ENCODE peak calls at places on chromosome 10, in six cellular contexts. G is breast epithelium, J is HCT116, K is PC-9, M is fibroblast of lung, S is WERI-Rb-1. T is an unnamed sample.
A peak's percentile ranks its signal among the peaks of the same experiment; 100 is the strongest.

GRCh38 chr10:110546077-110546476 is 21.4 kb upstream of the SMC3 start:
- DNase-seq in G (no peak), J (no peak), K (no peak), M (no peak), S (no peak), T (peak; percentile 31)

GRCh38 chr10:29535012-29535777 is 99.6 kb downstream of the SVIL start:
- DNase-seq in G (no peak), J (peak; percentile 16), K (peak; percentile 69), M (peak; percentile 79), S (peak; percentile 34), T (peak; percentile 92)

GRCh38 chr10:132170561-132171361 is 16.0 kb upstream of the DPYSL4 start:
- DNase-seq in G (no peak), J (no peak), K (no peak), M (no peak), S (no peak), T (no peak)

GRCh38 chr10:131478398-131478989 is 167.0 kb upstream of the TCERG1L start:
- DNase-seq in G (no peak), J (no peak), K (no peak), M (no peak), S (no peak), T (no peak)

GRCh38 chr10:30813872-30814471 is 184.4 kb upstream of the LYZL2 start:
- DNase-seq in G (no peak), J (no peak), K (no peak), M (peak; percentile 46), S (no peak), T (peak; percentile 92)

GRCh38 chr10:93437000-93437945 is 44.9 kb downstream of the MYOF start:
- DNase-seq in G (peak; percentile 88), J (peak; percentile 86), K (peak; percentile 74), M (peak; percentile 99), S (no peak), T (peak; percentile 99)

GRCh38 chr10:58137813-58138212 is 129.9 kb downstream of the IPMK start:
- DNase-seq in G (no peak), J (no peak), K (no peak), M (no peak), S (no peak), T (no peak)

GRCh38 chr10:17348111-17349008 is 106.0 kb downstream of the ST8SIA6 start:
- DNase-seq in G (peak; percentile 32), J (peak; percentile 83), K (peak; percentile 83), M (peak; percentile 87), S (peak; percentile 62), T (peak; percentile 88)

GRCh38 chr10:126646101-126646500 is 24.4 kb downstream of the C10orf90 start:
- DNase-seq in G (no peak), J (no peak), K (no peak), M (peak; percentile 12), S (no peak), T (peak; percentile 49)

GRCh38 chr10:65723525-65723924 is 1202.3 kb upstream of the LRRTM3 start:
- DNase-seq in G (no peak), J (no peak), K (no peak), M (no peak), S (no peak), T (no peak)

GRCh38 chr10:133281628-133282372 is 5.1 kb upstream of the ADAM8 start:
- DNase-seq in G (no peak), J (no peak), K (no peak), M (no peak), S (no peak), T (no peak)

GRCh38 chr10:33214174-33214573 is 120.3 kb downstream of the NRP1 start:
- DNase-seq in G (no peak), J (no peak), K (no peak), M (no peak), S (no peak), T (no peak)

GRCh38 chr10:80185522-80186299 is 19.6 kb downstream of the ANXA11 start:
- DNase-seq in G (no peak), J (no peak), K (no peak), M (no peak), S (no peak), T (no peak)

GRCh38 chr10:21318768-21319167 is 206.7 kb downstream of the SKIDA1 start:
- DNase-seq in G (no peak), J (no peak), K (no peak), M (peak; percentile 50), S (no peak), T (no peak)

GRCh38 chr10:79188154-79188763 is 119.5 kb downstream of the ZMIZ1 start:
- DNase-seq in G (no peak), J (no peak), K (peak; percentile 51), M (no peak), S (no peak), T (no peak)

GRCh38 chr10:124262249-124262865 is 156.4 kb downstream of the OAT start:
- DNase-seq in G (no peak), J (no peak), K (no peak), M (no peak), S (peak; percentile 21), T (no peak)

GRCh38 chr10:129744134-129744895 is 219.8 kb downstream of the EBF3 start:
- DNase-seq in G (no peak), J (no peak), K (no peak), M (no peak), S (no peak), T (no peak)

GRCh38 chr10:131017566-131018285 is 293.8 kb downstream of the TCERG1L start:
- DNase-seq in G (no peak), J (no peak), K (no peak), M (no peak), S (no peak), T (no peak)

GRCh38 chr10:80406249-80406648 is 2.1 kb upstream of the PRXL2A start:
- DNase-seq in G (no peak), J (no peak), K (no peak), M (no peak), S (no peak), T (no peak)

GRCh38 chr10:48802611-48803046 is 118.0 kb downstream of the WDFY4 start:
- DNase-seq in G (no peak), J (no peak), K (no peak), M (no peak), S (no peak), T (no peak)

GRCh38 chr10:5628366-5628765 is 38.0 kb downstream of the ASB13 start:
- DNase-seq in G (no peak), J (no peak), K (no peak), M (peak; percentile 66), S (no peak), T (no peak)

GRCh38 chr10:7526017-7526400 is 115.2 kb upstream of the SFMBT2 start:
- DNase-seq in G (no peak), J (no peak), K (no peak), M (no peak), S (no peak), T (no peak)

GRCh38 chr10:118725784-118726507 is 28.8 kb downstream of the CACUL1 start:
- DNase-seq in G (no peak), J (no peak), K (no peak), M (peak; percentile 87), S (no peak), T (no peak)

GRCh38 chr10:87915989-87916388 is 52.6 kb downstream of the PTEN start:
- DNase-seq in G (no peak), J (no peak), K (no peak), M (peak; percentile 67), S (no peak), T (peak; percentile 57)

GRCh38 chr10:89959433-89960110 is 258.2 kb downstream of the KIF20B start:
- DNase-seq in G (no peak), J (no peak), K (no peak), M (peak; percentile 16), S (no peak), T (no peak)

GRCh38 chr10:22723343-22723779 is 9.0 kb upstream of the PIP4K2A start:
- DNase-seq in G (no peak), J (no peak), K (no peak), M (no peak), S (no peak), T (no peak)

GRCh38 chr10:79493806-79494205 is 18.5 kb upstream of the EIF5AL1 start:
- DNase-seq in G (no peak), J (no peak), K (no peak), M (no peak), S (no peak), T (no peak)

GRCh38 chr10:73886625-73887024 is 12.3 kb upstream of the CAMK2G start:
- DNase-seq in G (no peak), J (no peak), K (peak; percentile 38), M (peak; percentile 17), S (no peak), T (no peak)

GRCh38 chr10:52226448-52226847 is 87.6 kb upstream of the DKK1 start:
- DNase-seq in G (no peak), J (no peak), K (no peak), M (peak; percentile 23), S (no peak), T (peak; percentile 52)

GRCh38 chr10:103598654-103599115 is 105.2 kb downstream of the NEURL1 start:
- DNase-seq in G (no peak), J (peak; percentile 66), K (peak; percentile 35), M (peak; percentile 84), S (peak; percentile 74), T (peak; percentile 58)

DNA sequence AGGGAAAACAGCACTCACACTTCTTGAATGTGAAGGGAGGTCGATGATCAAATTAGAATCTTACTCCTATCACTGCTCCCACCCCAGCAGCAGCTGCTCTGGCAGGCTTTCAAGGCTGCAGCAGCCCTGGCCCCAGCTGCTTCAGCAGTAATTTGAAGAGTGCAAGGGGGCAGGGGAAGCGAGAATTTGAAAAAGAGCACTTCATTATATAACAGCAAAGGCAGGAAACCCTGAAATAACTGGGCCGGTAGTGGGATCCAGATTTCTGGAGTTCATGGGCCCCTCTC is 44.9 kb downstream of the MYPN start:
- DNase-seq in G (no peak), J (no peak), K (no peak), M (peak; percentile 79), S (no peak), T (peak; percentile 63)
- H3K4me3 ChIP-seq in G (no peak overlapping the region), J (no peak overlapping the region), K (no peak overlapping the region), M (peak overlapping the region; percentile 27), S (no peak overlapping the region), T (no peak overlapping the region)

GRCh38 chr10:43648392-43649148 is at the start of gene ZNF32:
- DNase-seq in G (peak; percentile 66), J (peak; percentile 55), K (peak; percentile 77), M (peak; percentile 87), S (peak; percentile 88), T (peak; percentile 90)

GRCh38 chr10:43649149-43649523 is 455 bp upstream of the ZNF32 start:
- DNase-seq in G (no peak), J (no peak), K (no peak), M (no peak), S (no peak), T (no peak)

GRCh38 chr10:43645866-43646265 is 2.8 kb downstream of the ZNF32 start:
- DNase-seq in G (no peak), J (no peak), K (no peak), M (no peak), S (no peak), T (no peak)

GRCh38 chr10:43648083-43648391 is 644 bp downstream of the ZNF32 start:
- DNase-seq in G (no peak), J (no peak), K (no peak), M (peak; percentile 36), S (no peak), T (no peak)

GRCh38 chr10:43647576-43647975 is 1.1 kb downstream of the ZNF32 start:
- DNase-seq in G (no peak), J (no peak), K (no peak), M (no peak), S (no peak), T (no peak)
- TF ChIP-seq CTCF in G (no peak), J (no peak), K (no peak), M (no peak), S (no peak), T (no peak)

GRCh38 chr10:13961096-13961495 is 369.6 kb downstream of the FRMD4A start:
- DNase-seq in G (no peak), J (no peak), K (no peak), M (peak; percentile 92), S (no peak), T (peak; percentile 96)
- H3K4me3 ChIP-seq in G (no peak overlapping the region), J (no peak overlapping the region), K (no peak overlapping the region), M (no peak overlapping the region), S (no peak overlapping the region), T (no peak overlapping the region)

GRCh38 chr10:71970331-71970730 is 6.1 kb downstream of the CHST3 start:
- DNase-seq in G (peak; percentile 79), J (no peak), K (peak; percentile 76), M (no peak), S (peak; percentile 67), T (peak; percentile 37)
- TF ChIP-seq CTCF in G (peak; percentile 16), J (peak; percentile 33), K (no peak), M (peak; percentile 34), S (peak; percentile 48), T (peak; percentile 36)

T was measured in astrocyte of the spinal cord.